ENCODE peak calls at places on chromosome 9, in nine cellular contexts. J is Caco-2, B is transverse colon, Z is T1000, S is brain microvascular endothelial cell, X is T-cell, K is ELR, F is AG10803, Q is mucosa of gallbladder. R is an unnamed sample.

GRCh38 chr9:89915187-89915586 is 310.4 kb downstream of the GADD45G start:
- DNase-seq in S (no peak), Z (no peak), X (no peak), K (no peak), Q (no peak), J (no peak), F (no peak), B (no peak), R (no peak)

GRCh38 chr9:77678136-77678535 is 30.0 kb upstream of the GNA14 start:
- DNase-seq in Z (no peak), B (no peak), S (no peak), K (no peak), Q (no peak), X (no peak), J (no peak), F (peak; percentile 34), R (no peak)

GRCh38 chr9:109708507-109708945 is 71.5 kb upstream of the PALM2AKAP2 start:
- DNase-seq in Q (no peak), J (no peak), K (no peak), S (no peak), F (peak; percentile 69), Z (no peak), X (no peak), B (no peak), R (no peak)

GRCh38 chr9:136438548-136438908 is 1.1 kb downstream of the INPP5E start:
- DNase-seq in Z (no peak), S (no peak), B (no peak), X (no peak), F (peak; percentile 11), J (peak; percentile 28), K (peak; percentile 45), Q (no peak), R (no peak)

GRCh38 chr9:89879276-89879675 is 274.5 kb downstream of the GADD45G start:
- DNase-seq in S (no peak), K (no peak), B (no peak), J (no peak), F (no peak), X (no peak), Q (no peak), Z (no peak), R (no peak)

GRCh38 chr9:137791947-137792346 is 85.6 kb upstream of the CACNA1B start:
- DNase-seq in Q (no peak), Z (no peak), K (no peak), F (no peak), S (no peak), B (no peak), J (no peak), X (no peak), R (no peak)

GRCh38 chr9:128097156-128098016 is 29.4 kb downstream of the SLC25A25 start:
- DNase-seq in X (no peak), Z (no peak), B (no peak), K (no peak), J (no peak), S (no peak), Q (no peak), F (no peak), R (no peak)

GRCh38 chr9:91781116-91781515 is 168.9 kb downstream of the ROR2 start:
- DNase-seq in J (no peak), Q (no peak), S (no peak), F (no peak), X (no peak), B (no peak), Z (no peak), K (no peak), R (no peak)

GRCh38 chr9:135766707-135767106 is 64.7 kb downstream of the KCNT1 start:
- DNase-seq in J (no peak), F (no peak), Q (no peak), K (no peak), X (no peak), B (no peak), Z (no peak), S (no peak), R (no peak)

GRCh38 chr9:76655121-76655531 is 109.1 kb upstream of the PCA3 start:
- DNase-seq in J (no peak), F (no peak), B (no peak), Q (no peak), S (peak; percentile 58), K (peak; percentile 26), Z (no peak), X (no peak), R (no peak)

GRCh38 chr9:105299190-105299854 is 54.9 kb downstream of the SLC44A1 start:
- DNase-seq in Q (peak; percentile 38), J (no peak), S (peak; percentile 98), Z (peak; percentile 12), F (peak; percentile 83), X (no peak), K (peak; percentile 96), B (peak; percentile 22), R (no peak)

GRCh38 chr9:116471093-116471906 is 215.8 kb upstream of the TRIM32 start:
- DNase-seq in Q (peak; percentile 25), Z (no peak), X (no peak), S (peak; percentile 67), B (no peak), K (no peak), J (no peak), F (peak; percentile 55), R (no peak)

GRCh38 chr9:5442400-5443011 is 4.8 kb upstream of the PLGRKT start:
- DNase-seq in F (peak; percentile 66), Z (peak; percentile 5), S (peak; percentile 41), K (peak; percentile 73), Q (peak; percentile 50), J (peak; percentile 51), B (peak; percentile 39), X (no peak), R (peak; percentile 25)

GRCh38 chr9:89811896-89812450 is 207.2 kb downstream of the GADD45G start:
- DNase-seq in X (no peak), B (no peak), Q (no peak), K (no peak), Z (no peak), S (no peak), J (no peak), F (no peak), R (no peak)

GRCh38 chr9:96467784-96468183 is 17.8 kb downstream of the HABP4 start:
- DNase-seq in S (no peak), K (no peak), Z (no peak), J (no peak), X (no peak), Q (no peak), F (no peak), B (no peak), R (no peak)